ENCODE peak calls at places on chromosomes 13 and 19, in ten cellular contexts. V is iPS-NIHi11; T is mucosa of descending colon; R is small intestine; M is LHCN-M2; P is GM06990; C is neuronal stem cell; H is neural crest cell; I is activated CD4-positive, alpha-beta T cell treated with anti-CD3 and anti-CD28 coated beads, Interleukin-2, amount 50 U/mL, for 48 hours; E is iPS DF 6.9. Y is an unnamed sample.

GRCh38 chr13:98054301-98054700 is 88.6 kb upstream of the FARP1 start:
- DNase-seq in V (no peak), T (no peak), R (no peak), M (no peak), P (no peak), C (no peak), H (no peak), I (no peak), E (no peak), Y (no peak)

GRCh38 chr13:100573121-100573520 is 15.5 kb downstream of the GGACT start:
- DNase-seq in V (peak; percentile 79), T (no peak), R (peak; percentile 83), M (peak; percentile 71), P (no peak), C (peak; percentile 66), H (peak; percentile 69), I (peak; percentile 77), E (peak; percentile 89), Y (peak; percentile 75)

GRCh38 chr13:39036212-39036611 is 1.7 kb downstream of the PROSER1 start:
- DNase-seq in V (no peak), T (no peak), R (peak; percentile 45), M (no peak), P (no peak), C (no peak), H (no peak), I (no peak), E (no peak), Y (no peak)

GRCh38 chr19:38529610-38530009 is 88.1 kb downstream of the MAP4K1 start:
- DNase-seq in V (no peak), T (no peak), R (no peak), M (no peak), P (no peak), C (no peak), H (no peak), I (no peak), E (no peak), Y (no peak)

GRCh38 chr13:73837147-73837546 is 297.1 kb downstream of the KLF12 start:
- DNase-seq in V (no peak), T (no peak), R (no peak), M (no peak), P (no peak), C (no peak), H (no peak), I (no peak), E (no peak), Y (no peak)

GRCh38 chr19:3478409-3479176 is 1.7 kb downstream of the SMIM24 start:
- DNase-seq in V (no peak), T (no peak), R (no peak), M (no peak), P (no peak), C (no peak), H (no peak), I (no peak), E (no peak), Y (no peak)

GRCh38 chr19:49128545-49129237 is 9.3 kb downstream of the PPFIA3 start:
- DNase-seq in V (no peak), T (no peak), R (no peak), M (no peak), P (no peak), C (no peak), H (no peak), I (no peak), E (no peak), Y (no peak)

GRCh38 chr19:57465680-57466381 is 8.9 kb upstream of the VN1R1 start:
- DNase-seq in V (peak; percentile 31), T (no peak), R (peak; percentile 38), M (peak; percentile 41), P (peak; percentile 12), C (no peak), H (no peak), I (no peak), E (no peak), Y (peak; percentile 59)

GRCh38 chr19:13103961-13104847 is 1.5 kb upstream of the LYL1 start:
- DNase-seq in V (peak; percentile 89), T (peak; percentile 92), R (no peak), M (no peak), P (peak; percentile 90), C (no peak), H (peak; percentile 56), I (peak; percentile 79), E (no peak), Y (no peak)

GRCh38 chr13:85864963-85865530 is 65.8 kb upstream of the SLITRK6 start:
- DNase-seq in V (peak; percentile 23), T (no peak), R (no peak), M (no peak), P (no peak), C (peak; percentile 9), H (no peak), I (no peak), E (peak; percentile 9), Y (peak; percentile 10)

GRCh38 chr19:43806848-43807247 is 4.6 kb upstream of the LYPD5 start:
- DNase-seq in V (no peak), T (no peak), R (no peak), M (no peak), P (no peak), C (no peak), H (no peak), I (no peak), E (no peak), Y (no peak)

GRCh38 chr19:2503521-2504109 is 27.7 kb downstream of the GADD45B start:
- DNase-seq in V (peak; percentile 69), T (peak; percentile 67), R (no peak), M (peak; percentile 51), P (no peak), C (no peak), H (no peak), I (peak; percentile 64), E (no peak), Y (peak; percentile 88)

GRCh38 chr13:112115403-112116091 is 48.6 kb downstream of the SOX1 start:
- DNase-seq in V (no peak), T (peak; percentile 34), R (no peak), M (no peak), P (no peak), C (no peak), H (no peak), I (no peak), E (no peak), Y (no peak)

GRCh38 chr19:56273563-56274117 is 1.1 kb downstream of the EDDM13 start:
- DNase-seq in V (no peak), T (no peak), R (no peak), M (peak; percentile 63), P (no peak), C (no peak), H (no peak), I (no peak), E (no peak), Y (no peak)

GRCh38 chr13:83184819-83185218 is 697.5 kb downstream of the SLITRK1 start:
- DNase-seq in V (no peak), T (no peak), R (no peak), M (peak; percentile 60), P (no peak), C (no peak), H (no peak), I (no peak), E (no peak), Y (no peak)

GRCh38 chr13:49302817-49303216 is 55.1 kb downstream of the CDADC1 start:
- DNase-seq in V (no peak), T (no peak), R (no peak), M (no peak), P (no peak), C (no peak), H (no peak), I (no peak), E (no peak), Y (no peak)

GRCh38 chr13:66911411-66911939 is 318.7 kb downstream of the PCDH9 start:
- DNase-seq in V (no peak), T (no peak), R (no peak), M (no peak), P (no peak), C (no peak), H (no peak), I (no peak), E (no peak), Y (no peak)

GRCh38 chr19:14507704-14508246 is 10.4 kb downstream of the DNAJB1 start:
- DNase-seq in V (no peak), T (no peak), R (no peak), M (peak; percentile 61), P (no peak), C (no peak), H (no peak), I (no peak), E (no peak), Y (no peak)

GRCh38 chr19:10295305-10295846 is 5.6 kb downstream of the ICAM5 start:
- DNase-seq in V (peak; percentile 67), T (peak; percentile 86), R (peak; percentile 63), M (peak; percentile 12), P (peak; percentile 80), C (no peak), H (no peak), I (peak; percentile 66), E (no peak), Y (no peak)

GRCh38 chr19:7505682-7506384 is 10.1 kb upstream of the ZNF358 start:
- DNase-seq in V (peak; percentile 89), T (peak; percentile 73), R (peak; percentile 43), M (no peak), P (no peak), C (no peak), H (peak; percentile 45), I (peak; percentile 34), E (no peak), Y (no peak)

GRCh38 chr13:40668335-40668734 is 1.9 kb upstream of the FOXO1 start:
- DNase-seq in V (peak; percentile 59), T (peak; percentile 72), R (no peak), M (no peak), P (no peak), C (no peak), H (no peak), I (no peak), E (no peak), Y (no peak)

GRCh38 chr13:91362908-91363307 is 15.4 kb downstream of the MIR17HG start:
- DNase-seq in V (no peak), T (no peak), R (no peak), M (no peak), P (no peak), C (no peak), H (no peak), I (no peak), E (no peak), Y (no peak)

GRCh38 chr19:1130801-1131717 is 27.3 kb downstream of the GPX4 start:
- DNase-seq in V (no peak), T (peak; percentile 85), R (peak; percentile 51), M (no peak), P (peak; percentile 72), C (no peak), H (no peak), I (peak; percentile 61), E (no peak), Y (no peak)

GRCh38 chr13:33446821-33447481 is 161.4 kb upstream of the STARD13 start:
- DNase-seq in V (no peak), T (no peak), R (no peak), M (no peak), P (no peak), C (no peak), H (no peak), I (no peak), E (no peak), Y (no peak)

GRCh38 chr13:43805071-43805468 is 18.3 kb upstream of the ENOX1 start:
- DNase-seq in V (no peak), T (no peak), R (no peak), M (peak; percentile 98), P (no peak), C (no peak), H (no peak), I (peak; percentile 25), E (no peak), Y (peak; percentile 81)

GRCh38 chr13:50189450-50189849 is 174.2 kb downstream of the KCNRG start:
- DNase-seq in V (no peak), T (no peak), R (no peak), M (no peak), P (no peak), C (no peak), H (no peak), I (no peak), E (no peak), Y (no peak)

GRCh38 chr19:10855879-10856522 is 7.8 kb downstream of the C19orf38 start:
- DNase-seq in V (peak; percentile 44), T (no peak), R (peak; percentile 45), M (no peak), P (no peak), C (no peak), H (no peak), I (no peak), E (no peak), Y (no peak)

GRCh38 chr19:17766543-17767131 is 15.4 kb downstream of the FCHO1 start:
- DNase-seq in V (peak; percentile 73), T (peak; percentile 95), R (peak; percentile 99), M (peak; percentile 64), P (peak; percentile 63), C (peak; percentile 70), H (peak; percentile 84), I (peak; percentile 34), E (peak; percentile 81), Y (peak; percentile 88)